ENCODE peak calls at places on chromosomes 1 and 21, in eight cellular contexts. G is transverse colon, K is K562, E is GM23338, B is HepG2, N is upper lobe of left lung, R is sigmoid colon, H is stomach. S is an unnamed sample.

GRCh38 chr1:27366113-27366410 is 699 bp downstream of the MAP3K6 start:
- DNase-seq in N (peak; percentile 98), R (peak; percentile 94), K (peak; percentile 89), B (peak; percentile 52), G (peak; percentile 86), H (peak; percentile 82), E (peak; percentile 89), S (no peak)

GRCh38 chr1:58648864-58649263 is 51.0 kb downstream of the MYSM1 start:
- DNase-seq in K (no peak), G (no peak), B (no peak), R (no peak), N (no peak), E (no peak), H (no peak), S (no peak)

GRCh38 chr1:7171574-7171973 is 386.3 kb downstream of the CAMTA1 start:
- DNase-seq in K (no peak), N (no peak), B (no peak), E (no peak), H (no peak), R (no peak), G (no peak), S (no peak)

GRCh38 chr21:44255519-44255981 is 6.1 kb downstream of the DNMT3L start:
- DNase-seq in B (no peak), K (no peak), R (peak; percentile 48), H (no peak), E (no peak), N (no peak), G (no peak), S (no peak)

GRCh38 chr1:82079607-82080006 is 278.9 kb downstream of the ADGRL2 start:
- DNase-seq in K (no peak), G (no peak), R (no peak), H (no peak), N (no peak), E (no peak), B (no peak), S (no peak)

GRCh38 chr21:40853956-40854688 is 7.2 kb upstream of the DSCAM start:
- DNase-seq in H (no peak), G (no peak), K (no peak), E (no peak), B (no peak), N (peak; percentile 52), R (no peak), S (no peak)

GRCh38 chr1:203985044-203985443 is 87.9 kb upstream of the SOX13 start:
- DNase-seq in H (no peak), G (no peak), B (no peak), R (no peak), E (peak; percentile 97), N (no peak), K (no peak), S (no peak)

GRCh38 chr1:35708179-35708891 is 10.3 kb downstream of the C1orf216 start:
- DNase-seq in B (no peak), R (no peak), K (no peak), E (peak; percentile 69), N (peak; percentile 14), H (no peak), G (no peak), S (no peak)

GRCh38 chr1:214632091-214632490 is 29.1 kb downstream of the CENPF start:
- DNase-seq in E (no peak), B (no peak), N (no peak), G (no peak), R (no peak), H (no peak), K (no peak), S (no peak)

GRCh38 chr1:99662581-99663208 is 16.8 kb downstream of the PALMD start:
- DNase-seq in N (no peak), H (no peak), G (peak; percentile 25), E (no peak), R (peak; percentile 90), B (no peak), K (no peak), S (peak; percentile 26)

GRCh38 chr1:223133824-223134435 is 9.1 kb downstream of the TLR5 start:
- DNase-seq in B (peak; percentile 41), K (peak; percentile 97), G (peak; percentile 87), H (peak; percentile 91), R (peak; percentile 93), E (peak; percentile 95), N (peak; percentile 95), S (no peak)

GRCh38 chr1:175462618-175463017 is 270.0 kb upstream of the KIAA0040 start:
- DNase-seq in E (no peak), B (no peak), G (no peak), R (no peak), N (no peak), K (no peak), H (no peak), S (no peak)
- TF ChIP-seq POLR2AphosphoS5 in E (no peak), B (no peak), G (no peak), R (no peak), N (no peak), K (no peak), H (no peak), S (no peak)

GRCh38 chr1:25800538-25801377 is 765 bp downstream of the SELENON start:
- DNase-seq in K (no peak), E (no peak), G (no peak), N (no peak), B (no peak), H (no peak), R (no peak), S (no peak)

GRCh38 chr1:25799758-25800537 is at the start of gene SELENON:
- DNase-seq in G (peak; percentile 59), B (peak; percentile 20), E (peak; percentile 91), K (peak; percentile 96), R (peak; percentile 86), H (peak; percentile 60), N (peak; percentile 91), S (no peak)

GRCh38 chr1:25798666-25799345 is 1.2 kb upstream of the SELENON start:
- DNase-seq in G (no peak), H (no peak), E (no peak), N (no peak), K (no peak), B (no peak), R (no peak), S (no peak)

GRCh38 chr1:25797939-25798338 is 2.1 kb upstream of the SELENON start:
- DNase-seq in K (peak; percentile 68), H (peak; percentile 63), N (no peak), G (no peak), E (peak; percentile 83), R (no peak), B (peak; percentile 13), S (no peak)

GRCh38 chr1:25799346-25799720 is 660 bp upstream of the SELENON start:
- DNase-seq in B (no peak), R (no peak), H (no peak), K (no peak), G (no peak), N (no peak), E (no peak), S (no peak)
- H3K4me3 ChIP-seq in B (no peak overlapping the region), R (peak overlapping the region; percentile 64), H (peak overlapping the region; percentile 47), K (no peak overlapping the region), G (peak overlapping the region; percentile 45), N (no peak overlapping the region), E (peak overlapping the region; percentile 51), S (peak overlapping the region; percentile 75)

DNA sequence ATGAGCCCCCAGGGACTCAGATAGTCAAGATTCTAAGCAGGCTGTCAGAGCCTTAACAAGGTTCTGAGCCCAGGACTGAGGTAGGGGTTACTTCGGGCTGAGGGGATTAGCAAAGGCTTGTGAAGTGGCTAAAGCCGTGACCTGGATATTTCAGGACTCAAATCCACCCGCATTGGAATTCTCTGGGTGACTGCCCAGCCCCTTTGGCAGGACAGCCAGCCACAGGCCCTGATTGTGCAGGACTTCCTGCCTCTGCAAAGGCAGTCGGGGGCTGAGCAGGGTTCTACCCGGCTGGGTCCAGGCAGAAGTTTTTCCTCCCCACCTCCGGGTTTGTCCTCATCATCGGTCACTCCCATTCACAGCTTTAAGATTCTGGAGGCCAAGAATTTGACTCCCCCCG is at the start of gene PLA2G5:
- DNase-seq in K (no peak), H (no peak), B (no peak), N (no peak), G (peak; percentile 22), R (peak; percentile 86), E (no peak), S (no peak)
- TF ChIP-seq POLR2AphosphoS5 in K (no peak), H (peak; percentile 39), B (no peak), N (no peak), G (no peak), R (peak; percentile 54), E (no peak), S (no peak)

DNA sequence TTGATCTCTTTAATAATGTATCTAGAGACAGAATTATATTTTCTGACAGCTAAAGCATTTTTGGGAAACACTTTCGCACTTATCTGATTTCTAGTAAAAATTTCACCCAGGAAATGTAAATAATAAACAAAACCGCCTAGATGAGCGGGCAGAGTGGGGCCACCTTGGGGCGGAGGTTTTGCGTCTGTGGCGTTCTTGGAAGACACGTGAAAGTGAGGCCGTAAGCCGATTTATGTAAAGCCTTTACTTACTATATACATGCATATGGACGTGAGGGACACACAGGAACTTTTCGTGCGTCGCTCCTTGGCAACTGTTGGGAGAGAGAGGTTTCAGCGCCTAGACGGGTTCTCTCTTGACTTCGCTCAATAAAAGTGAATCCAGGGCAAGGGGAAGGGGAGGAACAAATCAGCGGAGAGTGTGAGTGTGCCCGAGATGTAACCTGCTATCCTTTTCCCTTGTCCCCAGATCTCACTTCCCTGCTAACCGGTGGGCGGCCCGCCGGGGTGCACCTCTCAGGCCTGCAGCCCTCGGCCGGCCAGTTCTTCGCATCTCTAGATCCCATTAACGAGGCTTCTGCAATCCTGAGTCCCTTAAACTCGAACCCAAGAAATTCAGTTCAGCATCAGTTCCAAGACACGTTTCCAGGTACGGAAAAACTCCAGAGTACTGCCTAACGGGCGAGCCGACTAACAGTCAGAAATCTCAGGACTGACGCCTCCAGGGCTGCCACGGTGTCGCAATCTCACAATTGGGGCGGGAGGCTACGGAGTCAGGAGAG is 1.7 kb downstream of the HLX start:
- DNase-seq in E (peak; percentile 58), H (peak; percentile 52), N (peak; percentile 84), G (peak; percentile 75), B (no peak), R (peak; percentile 96), K (no peak), S (no peak)
- H3K4me3 ChIP-seq in E (peak overlapping the region; percentile 38), H (peak overlapping the region; percentile 81), N (peak overlapping the region; percentile 80), G (peak overlapping the region; percentile 67), B (no peak overlapping the region), R (peak overlapping the region; percentile 95), K (peak overlapping the region; percentile 59), S (no peak overlapping the region)

GRCh38 chr1:196558424-196558823 is 49.8 kb downstream of the KCNT2 start:
- DNase-seq in N (no peak), E (no peak), G (no peak), K (no peak), R (no peak), B (no peak), H (no peak), S (peak; percentile 20)
- TF ChIP-seq POLR2AphosphoS5 in N (no peak), E (no peak), G (no peak), K (no peak), R (no peak), B (no peak), H (no peak), S (no peak)

GRCh38 chr1:19866029-19866428 is 16.2 kb upstream of the OTUD3 start:
- DNase-seq in H (no peak), N (no peak), E (no peak), K (no peak), R (no peak), G (no peak), B (no peak), S (no peak)
- H3K4me3 ChIP-seq in H (no peak overlapping the region), N (no peak overlapping the region), E (no peak overlapping the region), K (no peak overlapping the region), R (no peak overlapping the region), G (no peak overlapping the region), B (no peak overlapping the region), S (no peak overlapping the region)